ENCODE peak calls at places on chromosomes 16 and 17, in five cellular contexts. One of them, this sample, is unnamed.

GRCh38 chr17:71080937-71081336 is 911.6 kb downstream of the KCNJ2 start:
- DNase-seq in activated naive CD4-positive, alpha-beta T cell treated with anti-CD3 and anti-CD28 coated beads for 36 hours: no peak
- DNase-seq in amygdala: no peak
- DNase-seq in fibroblast of the conjunctiva: no peak
- DNase-seq in activated effector memory CD4-positive, alpha-beta T cell treated with Interleukin-2 at 50 U/mL for 16 hours: no peak
- DNase-seq in this sample: no peak

GRCh38 chr16:28090646-28091377 is 27.3 kb upstream of the GSG1L start:
- DNase-seq in activated naive CD4-positive, alpha-beta T cell treated with anti-CD3 and anti-CD28 coated beads for 36 hours: no peak
- DNase-seq in amygdala: no peak
- DNase-seq in fibroblast of the conjunctiva: no peak
- DNase-seq in activated effector memory CD4-positive, alpha-beta T cell treated with Interleukin-2 at 50 U/mL for 16 hours: no peak
- DNase-seq in this sample: peak

GRCh38 chr16:47817048-47817447 is 338.7 kb downstream of the ABCC12 start:
- DNase-seq in activated naive CD4-positive, alpha-beta T cell treated with anti-CD3 and anti-CD28 coated beads for 36 hours: no peak
- DNase-seq in amygdala: no peak
- DNase-seq in fibroblast of the conjunctiva: no peak
- DNase-seq in activated effector memory CD4-positive, alpha-beta T cell treated with Interleukin-2 at 50 U/mL for 16 hours: no peak
- DNase-seq in this sample: no peak

GRCh38 chr16:11916524-11917285 is 949 bp upstream of the GSPT1 start:
- DNase-seq in activated naive CD4-positive, alpha-beta T cell treated with anti-CD3 and anti-CD28 coated beads for 36 hours: no peak
- DNase-seq in amygdala: no peak
- DNase-seq in fibroblast of the conjunctiva: no peak
- DNase-seq in activated effector memory CD4-positive, alpha-beta T cell treated with Interleukin-2 at 50 U/mL for 16 hours: no peak
- DNase-seq in this sample: peak

GRCh38 chr17:66655861-66656260 is 179.1 kb upstream of the CACNG5 start:
- DNase-seq in activated naive CD4-positive, alpha-beta T cell treated with anti-CD3 and anti-CD28 coated beads for 36 hours: peak
- DNase-seq in amygdala: no peak
- DNase-seq in fibroblast of the conjunctiva: no peak
- DNase-seq in activated effector memory CD4-positive, alpha-beta T cell treated with Interleukin-2 at 50 U/mL for 16 hours: no peak
- DNase-seq in this sample: peak

GRCh38 chr16:48681520-48681919 is 71.5 kb upstream of the N4BP1 start:
- DNase-seq in activated naive CD4-positive, alpha-beta T cell treated with anti-CD3 and anti-CD28 coated beads for 36 hours: no peak
- DNase-seq in amygdala: no peak
- DNase-seq in fibroblast of the conjunctiva: no peak
- DNase-seq in activated effector memory CD4-positive, alpha-beta T cell treated with Interleukin-2 at 50 U/mL for 16 hours: no peak
- DNase-seq in this sample: no peak

GRCh38 chr16:11297492-11298142 is 16.5 kb upstream of the PRM1 start:
- DNase-seq in activated naive CD4-positive, alpha-beta T cell treated with anti-CD3 and anti-CD28 coated beads for 36 hours: peak
- DNase-seq in amygdala: peak
- DNase-seq in fibroblast of the conjunctiva: peak
- DNase-seq in activated effector memory CD4-positive, alpha-beta T cell treated with Interleukin-2 at 50 U/mL for 16 hours: peak
- DNase-seq in this sample: peak

GRCh38 chr17:30112794-30113193 is 3.8 kb upstream of the NSRP1 start:
- DNase-seq in activated naive CD4-positive, alpha-beta T cell treated with anti-CD3 and anti-CD28 coated beads for 36 hours: no peak
- DNase-seq in amygdala: no peak
- DNase-seq in fibroblast of the conjunctiva: no peak
- DNase-seq in activated effector memory CD4-positive, alpha-beta T cell treated with Interleukin-2 at 50 U/mL for 16 hours: no peak
- DNase-seq in this sample: no peak

GRCh38 chr17:68294196-68294555 is 2.9 kb downstream of the ARSG start:
- DNase-seq in activated naive CD4-positive, alpha-beta T cell treated with anti-CD3 and anti-CD28 coated beads for 36 hours: no peak
- DNase-seq in amygdala: no peak
- DNase-seq in fibroblast of the conjunctiva: no peak
- DNase-seq in activated effector memory CD4-positive, alpha-beta T cell treated with Interleukin-2 at 50 U/mL for 16 hours: no peak
- DNase-seq in this sample: no peak

GRCh38 chr17:65268832-65269231 is 131.7 kb downstream of the RGS9 start:
- DNase-seq in activated naive CD4-positive, alpha-beta T cell treated with anti-CD3 and anti-CD28 coated beads for 36 hours: no peak
- DNase-seq in amygdala: no peak
- DNase-seq in fibroblast of the conjunctiva: no peak
- DNase-seq in activated effector memory CD4-positive, alpha-beta T cell treated with Interleukin-2 at 50 U/mL for 16 hours: no peak
- DNase-seq in this sample: peak

GRCh38 chr16:78227855-78228254 is 128.4 kb downstream of the WWOX start:
- DNase-seq in activated naive CD4-positive, alpha-beta T cell treated with anti-CD3 and anti-CD28 coated beads for 36 hours: no peak
- DNase-seq in amygdala: no peak
- DNase-seq in fibroblast of the conjunctiva: no peak
- DNase-seq in activated effector memory CD4-positive, alpha-beta T cell treated with Interleukin-2 at 50 U/mL for 16 hours: no peak
- DNase-seq in this sample: no peak

GRCh38 chr17:71828182-71828596 is 292.6 kb upstream of the SOX9 start:
- DNase-seq in activated naive CD4-positive, alpha-beta T cell treated with anti-CD3 and anti-CD28 coated beads for 36 hours: no peak
- DNase-seq in amygdala: peak
- DNase-seq in fibroblast of the conjunctiva: no peak
- DNase-seq in activated effector memory CD4-positive, alpha-beta T cell treated with Interleukin-2 at 50 U/mL for 16 hours: no peak
- DNase-seq in this sample: peak

GRCh38 chr16:56346131-56346890 is 79.0 kb downstream of the AMFR start:
- DNase-seq in activated naive CD4-positive, alpha-beta T cell treated with anti-CD3 and anti-CD28 coated beads for 36 hours: no peak
- DNase-seq in amygdala: no peak
- DNase-seq in fibroblast of the conjunctiva: no peak
- DNase-seq in activated effector memory CD4-positive, alpha-beta T cell treated with Interleukin-2 at 50 U/mL for 16 hours: no peak
- DNase-seq in this sample: no peak

GRCh38 chr17:29197516-29198272 is 17.5 kb upstream of the MYO18A start:
- DNase-seq in activated naive CD4-positive, alpha-beta T cell treated with anti-CD3 and anti-CD28 coated beads for 36 hours: no peak
- DNase-seq in amygdala: no peak
- DNase-seq in fibroblast of the conjunctiva: no peak
- DNase-seq in activated effector memory CD4-positive, alpha-beta T cell treated with Interleukin-2 at 50 U/mL for 16 hours: no peak
- DNase-seq in this sample: no peak

GRCh38 chr17:17551361-17551760 is 40.1 kb downstream of the PEMT start:
- DNase-seq in activated naive CD4-positive, alpha-beta T cell treated with anti-CD3 and anti-CD28 coated beads for 36 hours: no peak
- DNase-seq in amygdala: no peak
- DNase-seq in fibroblast of the conjunctiva: no peak
- DNase-seq in activated effector memory CD4-positive, alpha-beta T cell treated with Interleukin-2 at 50 U/mL for 16 hours: no peak
- DNase-seq in this sample: peak

GRCh38 chr16:4370570-4371480 is 823 bp upstream of the VASN start:
- DNase-seq in activated naive CD4-positive, alpha-beta T cell treated with anti-CD3 and anti-CD28 coated beads for 36 hours: no peak
- DNase-seq in amygdala: no peak
- DNase-seq in fibroblast of the conjunctiva: no peak
- DNase-seq in activated effector memory CD4-positive, alpha-beta T cell treated with Interleukin-2 at 50 U/mL for 16 hours: no peak
- DNase-seq in this sample: peak